ENCODE peak calls at places on chromosomes 12 and 14, in seven cellular contexts. J, H, D, U, P, Z and V are unnamed samples.

GRCh38 chr14:99630202-99630601 is 14.7 kb upstream of the HHIPL1 start:
- DNase-seq in J (no peak), H (no peak), D (no peak), U (no peak), P (no peak), Z (no peak), V (peak; percentile 74)

GRCh38 chr14:71354801-71355200 is 447.5 kb downstream of the PCNX1 start:
- DNase-seq in J (no peak), H (no peak), D (no peak), U (peak; percentile 80), P (no peak), Z (no peak), V (peak; percentile 81)

GRCh38 chr12:105455250-105455649 is 124.8 kb downstream of the C12orf75 start:
- DNase-seq in J (no peak), H (no peak), D (no peak), U (no peak), P (no peak), Z (no peak), V (no peak)

GRCh38 chr14:64758711-64759554 is 54.7 kb downstream of the PLEKHG3 start:
- DNase-seq in J (peak; percentile 91), H (no peak), D (no peak), U (peak; percentile 90), P (no peak), Z (no peak), V (peak; percentile 92)

GRCh38 chr14:63853831-63854293 is 1.1 kb downstream of the SYNE2 start:
- DNase-seq in J (peak; percentile 45), H (peak; percentile 43), D (peak; percentile 52), U (peak; percentile 74), P (peak; percentile 30), Z (peak; percentile 76), V (peak; percentile 47)

GRCh38 chr14:94876306-94876705 is 106.4 kb upstream of the GSC start:
- DNase-seq in J (no peak), H (no peak), D (no peak), U (no peak), P (no peak), Z (no peak), V (no peak)

GRCh38 chr12:117090816-117091711 is 8.2 kb downstream of the TESC start:
- DNase-seq in J (no peak), H (no peak), D (no peak), U (no peak), P (no peak), Z (no peak), V (no peak)

GRCh38 chr14:36096090-36096489 is 80.4 kb downstream of the PTCSC3 start:
- DNase-seq in J (peak; percentile 32), H (no peak), D (no peak), U (no peak), P (no peak), Z (no peak), V (no peak)

GRCh38 chr14:91685600-91685999 is 46.3 kb downstream of the CATSPERB start:
- DNase-seq in J (no peak), H (no peak), D (no peak), U (no peak), P (no peak), Z (no peak), V (peak; percentile 28)